ENCODE peak calls at places on chromosomes 4 and X, in five cellular contexts. E, R, G, J and H are unnamed samples.

GRCh38 chr4:12791536-12791935 is 692.6 kb downstream of the RAB28 start:
- DNase-seq in E (no peak), R (peak; percentile 77), G (no peak), J (no peak), H (no peak)

GRCh38 chr4:123699823-123700822 is 303.5 kb downstream of the SPRY1 start:
- DNase-seq in E (peak; percentile 85), R (no peak), G (no peak), J (peak; percentile 82), H (peak; percentile 61)

GRCh38 chr4:89836897-89837384 is at the start of gene SNCA:
- DNase-seq in E (no peak), R (peak; percentile 82), G (peak; percentile 51), J (peak; percentile 59), H (peak; percentile 46)

GRCh38 chr4:123055943-123056342 is 133.5 kb upstream of the NUDT6 start:
- DNase-seq in E (peak; percentile 3), R (no peak), G (no peak), J (peak; percentile 26), H (no peak)

GRCh38 chrX:137747231-137747630 is 181.3 kb downstream of the ZIC3 start:
- DNase-seq in E (no peak), R (no peak), G (no peak), J (no peak), H (no peak)

GRCh38 chrX:16215660-16216059 is 48.4 kb downstream of the MAGEB17 start:
- DNase-seq in E (no peak), R (no peak), G (no peak), J (no peak), H (no peak)

GRCh38 chr4:87112063-87112462 is 108.4 kb downstream of the KLHL8 start:
- DNase-seq in E (no peak), R (no peak), G (no peak), J (no peak), H (no peak)

GRCh38 chrX:34503119-34503518 is 154.0 kb downstream of the TMEM47 start:
- DNase-seq in E (no peak), R (no peak), G (no peak), J (no peak), H (no peak)

GRCh38 chr4:120517966-120518365 is 404.6 kb downstream of the PRDM5 start:
- DNase-seq in E (peak; percentile 68), R (no peak), G (no peak), J (peak; percentile 73), H (peak; percentile 13)

GRCh38 chrX:43949669-43950068 is 23.5 kb downstream of the NDP start:
- DNase-seq in E (no peak), R (no peak), G (peak; percentile 21), J (peak; percentile 40), H (no peak)

GRCh38 chrX:133297284-133297683 is 79.1 kb upstream of the TFDP3 start:
- DNase-seq in E (peak; percentile 28), R (no peak), G (no peak), J (peak; percentile 55), H (peak; percentile 72)

GRCh38 chr4:25676221-25676620 is 20.6 kb downstream of the SLC34A2 start:
- DNase-seq in E (no peak), R (no peak), G (no peak), J (no peak), H (no peak)

GRCh38 chr4:66014146-66014765 is 344.0 kb upstream of the EPHA5 start:
- DNase-seq in E (no peak), R (no peak), G (no peak), J (no peak), H (no peak)

GRCh38 chr4:6230827-6231662 is 30.7 kb upstream of the JAKMIP1 start:
- DNase-seq in E (no peak), R (no peak), G (no peak), J (no peak), H (no peak)

GRCh38 chr4:124883642-124884041 is 171.1 kb upstream of the ANKRD50 start:
- DNase-seq in E (no peak), R (no peak), G (no peak), J (peak; percentile 11), H (no peak)

GRCh38 chr4:69321153-69321729 is 41.0 kb downstream of the UGT2B28 start:
- DNase-seq in E (no peak), R (no peak), G (peak; percentile 26), J (no peak), H (no peak)

GRCh38 chr4:117514779-117515178 is 429.4 kb upstream of the TRAM1L1 start:
- DNase-seq in E (no peak), R (no peak), G (no peak), J (no peak), H (no peak)

GRCh38 chr4:86549163-86549788 is 44.8 kb upstream of the PTPN13 start:
- DNase-seq in E (no peak), R (no peak), G (no peak), J (no peak), H (no peak)

GRCh38 chr4:147591048-147591577 is 26.1 kb upstream of the TMEM184C start:
- DNase-seq in E (no peak), R (no peak), G (no peak), J (no peak), H (no peak)

GRCh38 chrX:15913161-15913560 is 58.5 kb upstream of the AP1S2 start:
- DNase-seq in E (no peak), R (no peak), G (no peak), J (no peak), H (no peak)

GRCh38 chrX:25544641-25545040 is 528.9 kb upstream of the ARX start:
- DNase-seq in E (no peak), R (no peak), G (no peak), J (no peak), H (no peak)

GRCh38 chr4:62706423-62706822 is 1506.3 kb downstream of the ADGRL3 start:
- DNase-seq in E (no peak), R (no peak), G (no peak), J (no peak), H (no peak)

GRCh38 chrX:74529311-74529710 is 85.1 kb downstream of the RLIM start:
- DNase-seq in E (no peak), R (no peak), G (no peak), J (no peak), H (no peak)

GRCh38 chrX:130443883-130444282 is 42.1 kb downstream of the RBMX2 start:
- DNase-seq in E (no peak), R (no peak), G (no peak), J (no peak), H (no peak)

GRCh38 chrX:141341341-141341740 is 99.0 kb upstream of the SPANXC start:
- DNase-seq in E (peak; percentile 63), R (no peak), G (no peak), J (peak; percentile 26), H (peak; percentile 16)

GRCh38 chr4:94828882-94829281 is 71.1 kb downstream of the BMPR1B start:
- DNase-seq in E (no peak), R (no peak), G (no peak), J (no peak), H (no peak)

GRCh38 chr4:3526456-3526855 is 5.8 kb downstream of the LRPAP1 start:
- DNase-seq in E (no peak), R (no peak), G (peak; percentile 19), J (no peak), H (no peak)

GRCh38 chr4:39032218-39033085 is at the start of gene TMEM156:
- DNase-seq in E (no peak), R (peak; percentile 28), G (no peak), J (no peak), H (no peak)

GRCh38 chrX:74788545-74789086 is 136.6 kb downstream of the NEXMIF start:
- DNase-seq in E (no peak), R (no peak), G (no peak), J (no peak), H (no peak)

GRCh38 chr4:3612275-3612674 is 80.1 kb upstream of the LRPAP1 start:
- DNase-seq in E (no peak), R (no peak), G (no peak), J (no peak), H (no peak)

GRCh38 chrX:70262952-70263567 is 3.1 kb upstream of the P2RY4 start:
- DNase-seq in E (no peak), R (peak; percentile 62), G (peak; percentile 36), J (peak; percentile 32), H (peak; percentile 16)

GRCh38 chrX:107227780-107228485 is 21.5 kb downstream of the DNAAF6 start:
- DNase-seq in E (no peak), R (no peak), G (no peak), J (no peak), H (no peak)

GRCh38 chr4:56129431-56129861 is 180.7 kb downstream of the CEP135 start:
- DNase-seq in E (no peak), R (peak; percentile 5), G (peak; percentile 64), J (no peak), H (no peak)

GRCh38 chr4:110792036-110792435 is 169.2 kb upstream of the PITX2 start:
- DNase-seq in E (no peak), R (no peak), G (no peak), J (no peak), H (no peak)